ENCODE peak calls at places on chromosomes 3 and 15, in four cellular contexts. L is WTC11, H is HepG2, X is adrenal gland. N is an unnamed sample.

GRCh38 chr3:114376516-114376915 is 82.7 kb downstream of the TIGIT start:
- DNase-seq in H (no peak), L (no peak), X (no peak), N (no peak)

GRCh38 chr3:197027151-197027895 is 2.3 kb downstream of the MELTF start:
- DNase-seq in L (no peak), X (no peak), H (no peak), N (no peak)

GRCh38 chr15:61086756-61087155 is 142.3 kb downstream of the RORA start:
- DNase-seq in H (no peak), X (no peak), L (no peak), N (no peak)

GRCh38 chr15:29126208-29126536 is 143.4 kb downstream of the NSMCE3 start:
- DNase-seq in L (no peak), X (no peak), H (no peak), N (no peak)

GRCh38 chr3:64152100-64152499 is 73.2 kb downstream of the PRICKLE2 start:
- DNase-seq in H (no peak), X (peak; percentile 69), L (no peak), N (no peak)

GRCh38 chr15:80202641-80203360 is 49.2 kb downstream of the CTXND1 start:
- DNase-seq in H (no peak), X (no peak), L (no peak), N (no peak)

GRCh38 chr3:79167651-79168416 is 600.0 kb downstream of the ROBO1 start:
- DNase-seq in H (no peak), X (no peak), L (no peak), N (no peak)

GRCh38 chr3:126994661-126995161 is 11.8 kb downstream of the PLXNA1 start:
- DNase-seq in X (no peak), L (no peak), H (no peak), N (no peak)

GRCh38 chr3:23876901-23877300 is 39.9 kb downstream of the NKIRAS1 start:
- DNase-seq in H (no peak), X (no peak), L (no peak), N (no peak)

GRCh38 chr3:83195243-83195642 is 1433.8 kb upstream of the GBE1 start:
- DNase-seq in X (no peak), H (no peak), L (no peak), N (no peak)

GRCh38 chr15:65087873-65088642 is 11.5 kb downstream of the KBTBD13 start:
- DNase-seq in H (no peak), L (no peak), X (no peak), N (no peak)

GRCh38 chr3:28916713-28917499 is 364.0 kb upstream of the RBMS3 start:
- DNase-seq in H (no peak), L (peak; percentile 19), X (peak; percentile 43), N (peak; percentile 48)

GRCh38 chr15:52804526-52805081 is 14.5 kb upstream of the ONECUT1 start:
- DNase-seq in X (no peak), L (peak; percentile 65), H (no peak), N (no peak)

GRCh38 chr3:50256978-50257890 is 11.7 kb upstream of the SEMA3B start:
- DNase-seq in X (no peak), L (peak; percentile 82), H (no peak), N (peak; percentile 66)

GRCh38 chr3:192916455-192917257 is 1.0 kb downstream of the MB21D2 start:
- DNase-seq in H (peak; percentile 24), X (peak; percentile 74), L (peak; percentile 68), N (peak; percentile 41)

GRCh38 chr3:76768912-76769311 is 271.0 kb upstream of the ROBO2 start:
- DNase-seq in H (no peak), X (no peak), L (no peak), N (no peak)

GRCh38 chr3:193730498-193730897 is 137.5 kb downstream of the OPA1 start:
- DNase-seq in H (no peak), X (no peak), L (no peak), N (no peak)

GRCh38 chr3:95154775-95155174 is 1091.9 kb downstream of the NSUN3 start:
- DNase-seq in H (no peak), L (no peak), X (no peak), N (no peak)

GRCh38 chr3:174168538-174169254 is 690.4 kb upstream of the NAALADL2 start:
- DNase-seq in X (no peak), H (no peak), L (no peak), N (no peak)

GRCh38 chr3:53198256-53198977 is 37.4 kb downstream of the PRKCD start:
- DNase-seq in H (no peak), X (no peak), L (no peak), N (no peak)

GRCh38 chr3:87461036-87461435 is 184.7 kb upstream of the POU1F1 start:
- DNase-seq in L (no peak), X (no peak), H (no peak), N (no peak)

GRCh38 chr3:71168043-71168720 is 415.3 kb downstream of the FOXP1 start:
- DNase-seq in L (no peak), X (no peak), H (no peak), N (no peak)

GRCh38 chr3:163033652-163034051 is 1537.0 kb downstream of the OTOL1 start:
- DNase-seq in X (no peak), L (no peak), H (no peak), N (no peak)

GRCh38 chr3:152428577-152428976 is 159.8 kb downstream of the MBNL1 start:
- DNase-seq in L (no peak), H (no peak), X (no peak), N (no peak)

GRCh38 chr15:79682851-79683288 is 213.9 kb downstream of the MTHFS start:
- DNase-seq in X (no peak), H (no peak), L (no peak), N (no peak)

GRCh38 chr15:99071091-99071680 is 33.7 kb upstream of the SYNM start:
- DNase-seq in L (no peak), X (no peak), H (no peak), N (no peak)

GRCh38 chr3:43181202-43181910 is 75.5 kb upstream of the POMGNT2 start:
- DNase-seq in H (no peak), L (no peak), X (no peak), N (peak; percentile 78)

GRCh38 chr3:194574639-194575483 is 58.4 kb downstream of the TMEM44 start:
- DNase-seq in L (no peak), X (peak; percentile 71), H (no peak), N (no peak)

DNA sequence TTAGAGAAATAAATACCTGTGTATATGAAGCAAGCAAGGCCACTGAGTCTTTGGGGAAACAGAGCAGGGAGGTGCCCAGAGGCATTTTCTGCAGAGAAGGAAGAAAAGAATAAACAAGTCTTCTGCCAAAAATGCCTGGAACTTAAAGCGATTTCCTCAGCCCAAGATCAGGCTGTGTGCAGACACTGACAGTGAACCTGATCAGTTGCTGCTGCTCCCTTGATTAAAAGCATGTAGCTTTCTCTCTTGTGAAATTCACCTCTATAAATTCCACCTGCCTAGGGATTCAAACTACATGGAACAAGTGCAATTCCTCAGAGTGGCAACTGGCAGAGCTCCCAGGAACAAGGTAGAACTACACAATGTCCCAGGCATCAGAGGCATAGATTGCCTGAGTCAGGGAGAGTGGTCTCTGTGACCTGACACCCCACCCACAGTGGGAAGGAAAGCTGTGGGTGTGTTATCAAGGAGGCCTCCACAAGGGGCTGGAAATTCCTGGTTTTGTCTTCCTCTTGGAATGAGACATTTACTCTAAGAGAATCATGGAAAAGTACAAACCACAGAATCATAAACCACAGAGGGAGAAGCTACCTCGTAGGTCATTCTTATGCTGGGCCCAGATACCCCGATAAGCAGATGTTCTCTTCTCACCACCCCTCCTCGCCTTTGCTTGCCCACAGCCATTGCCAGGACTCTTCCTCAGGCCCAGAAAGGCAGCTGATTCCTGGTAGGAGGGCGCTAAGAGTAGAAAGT is 1.8 kb upstream of the ZBTB38 start:
- DNase-seq in X (peak; percentile 32), H (peak; percentile 49), L (no peak), N (no peak)
- TF ChIP-seq CTCF in X (peak; percentile 5), H (no peak), L (no peak), N (no peak)

DNA sequence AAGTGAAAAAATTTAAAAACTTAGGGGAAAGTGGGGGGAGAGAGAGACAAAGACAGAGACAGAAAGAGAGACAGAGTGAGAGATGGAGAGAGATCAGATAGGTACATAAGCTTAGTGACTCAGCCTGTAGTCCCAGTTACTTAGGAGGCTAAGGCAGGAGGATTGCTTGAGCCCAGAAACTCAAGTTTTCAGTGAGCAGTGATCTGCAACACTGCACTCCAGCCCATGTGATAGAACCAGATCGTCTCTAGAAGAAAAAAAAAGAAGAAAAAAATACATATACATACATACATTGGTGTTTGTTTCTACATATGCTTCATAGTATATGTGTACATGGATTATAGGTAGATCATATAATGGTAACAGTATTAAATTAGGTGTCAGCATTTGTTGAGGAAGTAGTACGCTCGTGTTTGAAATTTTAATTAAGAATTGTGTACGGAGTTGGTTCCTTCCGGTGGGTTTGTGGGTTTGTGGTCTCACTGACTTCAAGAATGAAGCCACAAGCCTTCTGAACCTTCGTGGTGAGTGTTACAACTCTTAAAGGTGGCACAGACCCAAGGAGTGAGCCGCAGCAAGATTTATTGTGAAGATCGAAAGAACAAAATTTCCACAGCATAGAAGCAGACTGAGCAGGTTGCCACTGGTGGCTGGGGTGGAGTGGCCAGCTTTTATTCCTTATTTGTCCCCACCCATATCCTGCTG is 38.3 kb upstream of the SNRPN start:
- DNase-seq in L (no peak), X (no peak), H (no peak), N (peak; percentile 53)
- TF ChIP-seq CTCF in L (no peak), X (no peak), H (no peak), N (no peak)

GRCh38 chr3:147616998-147617619 is 207.9 kb downstream of the ZIC1 start:
- DNase-seq in X (no peak), H (peak; percentile 18), L (no peak), N (no peak)
- TF ChIP-seq CTCF in X (no peak), H (peak; percentile 35), L (peak; percentile 59), N (peak; percentile 50)

DNA sequence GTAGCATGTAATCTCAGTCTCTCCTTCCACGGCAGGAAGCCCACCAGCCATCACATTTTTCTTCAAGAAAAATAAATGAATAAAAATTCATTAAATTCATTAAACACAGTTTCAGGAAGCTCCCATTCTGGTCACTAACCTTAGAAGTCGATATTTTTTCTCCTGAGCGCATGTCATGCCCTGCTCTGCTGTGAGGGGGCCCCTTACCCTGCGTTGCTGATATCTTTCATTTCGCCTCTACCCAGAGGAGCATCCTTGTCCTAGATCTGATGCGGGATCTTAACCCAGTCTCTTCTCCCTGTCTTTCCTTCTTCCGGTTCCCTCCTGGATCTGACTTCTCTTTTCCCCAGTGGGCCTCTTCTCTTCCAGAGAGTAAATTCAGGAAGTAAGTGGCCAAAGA is 1.3 kb upstream of the ILDR1 start:
- DNase-seq in L (no peak), X (no peak), H (no peak), N (no peak)
- TF ChIP-seq CTCF in L (no peak), X (no peak), H (no peak), N (no peak)

GRCh38 chr3:158727499-158728377 is 4.5 kb downstream of the RARRES1 start:
- DNase-seq in X (peak; percentile 58), H (peak; percentile 44), L (peak; percentile 25), N (peak; percentile 67)
- TF ChIP-seq CTCF in X (peak; percentile 84), H (peak; percentile 74), L (peak; percentile 56), N (peak; percentile 70)

DNA sequence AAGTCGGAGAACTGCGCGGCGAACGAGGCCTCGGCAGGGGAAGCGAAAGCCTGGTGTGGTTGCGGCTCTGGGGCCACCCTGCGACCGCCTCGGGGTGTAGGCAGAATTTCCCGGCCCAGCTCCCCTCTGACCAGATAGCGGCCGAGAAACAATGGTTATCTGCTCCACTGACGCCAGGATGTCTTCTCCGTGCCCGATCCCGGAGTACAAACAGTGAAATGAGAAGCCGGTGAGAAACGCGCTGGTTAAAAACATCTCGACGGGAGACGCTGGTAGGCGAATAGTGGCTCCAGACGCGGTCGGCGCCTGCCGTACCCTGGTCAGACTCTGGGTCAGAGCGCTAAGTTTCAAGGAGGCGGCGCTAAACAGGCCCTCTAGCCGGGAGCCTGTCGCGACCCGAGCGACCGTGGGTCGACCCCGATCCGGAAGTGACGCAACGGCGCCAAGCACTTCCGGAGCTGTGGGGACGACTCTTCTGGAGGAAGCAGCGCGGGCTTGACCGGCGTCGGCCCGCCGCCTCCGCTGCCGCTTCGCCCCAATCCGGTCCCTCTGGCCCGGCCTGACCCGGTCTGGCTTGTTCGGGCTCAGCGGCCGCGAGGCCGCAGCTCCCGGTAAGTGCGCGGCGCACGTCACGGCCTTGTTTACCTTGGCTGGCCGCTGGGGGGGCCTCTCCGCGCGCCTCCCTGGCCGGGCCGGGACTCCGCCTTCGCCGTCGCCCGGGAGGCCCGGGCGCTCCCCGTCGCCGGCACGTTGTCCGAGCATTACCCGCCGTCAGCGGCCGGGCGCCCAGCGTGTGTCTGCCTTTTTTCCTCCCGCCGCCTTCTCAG is at the start of gene ARIH2:
- DNase-seq in L (peak; percentile 88), H (peak; percentile 87), X (peak; percentile 92), N (peak; percentile 93)
- TF ChIP-seq CTCF in L (no peak), H (peak; percentile 67), X (peak; percentile 37), N (peak; percentile 39)